ENCODE peak calls at places on chromosomes 3 and 15, in seven cellular contexts. One of them, this sample, is unnamed.

GRCh38 chr3:193148678-193149473 is 92.1 kb upstream of the PLAAT1 start:
- DNase-seq in HCT116: no peak
- DNase-seq in pancreas: no peak
- DNase-seq in suprapubic skin: no peak
- DNase-seq in psoas muscle: no peak
- DNase-seq in right lobe of liver: no peak
- DNase-seq in heart left ventricle: no peak
- DNase-seq in this sample: no peak

GRCh38 chr3:15754047-15754446 is 43.7 kb downstream of the ANKRD28 start:
- DNase-seq in HCT116: no peak
- DNase-seq in pancreas: no peak
- DNase-seq in suprapubic skin: no peak
- DNase-seq in psoas muscle: no peak
- DNase-seq in right lobe of liver: no peak
- DNase-seq in heart left ventricle: no peak
- DNase-seq in this sample: no peak

GRCh38 chr3:36729204-36730056 is 34.9 kb downstream of the DCLK3 start:
- DNase-seq in HCT116: peak; percentile 39
- DNase-seq in pancreas: no peak
- DNase-seq in suprapubic skin: no peak
- DNase-seq in psoas muscle: no peak
- DNase-seq in right lobe of liver: no peak
- DNase-seq in heart left ventricle: no peak
- DNase-seq in this sample: no peak

GRCh38 chr3:62870321-62870720 is 4.9 kb downstream of the CADPS start:
- DNase-seq in HCT116: no peak
- DNase-seq in pancreas: no peak
- DNase-seq in suprapubic skin: no peak
- DNase-seq in psoas muscle: no peak
- DNase-seq in right lobe of liver: no peak
- DNase-seq in heart left ventricle: no peak
- DNase-seq in this sample: no peak

GRCh38 chr15:52772766-52773165 is 17.4 kb downstream of the ONECUT1 start:
- DNase-seq in HCT116: no peak
- DNase-seq in pancreas: no peak
- DNase-seq in suprapubic skin: no peak
- DNase-seq in psoas muscle: no peak
- DNase-seq in right lobe of liver: no peak
- DNase-seq in heart left ventricle: no peak
- DNase-seq in this sample: no peak

GRCh38 chr3:112637700-112638099 is 3.2 kb downstream of the CCDC80 start:
- DNase-seq in HCT116: no peak
- DNase-seq in pancreas: no peak
- DNase-seq in suprapubic skin: no peak
- DNase-seq in psoas muscle: no peak
- DNase-seq in right lobe of liver: no peak
- DNase-seq in heart left ventricle: no peak
- DNase-seq in this sample: no peak

GRCh38 chr3:64684715-64685261 is 3.0 kb downstream of the ADAMTS9 start:
- DNase-seq in HCT116: no peak
- DNase-seq in pancreas: peak; percentile 34
- DNase-seq in suprapubic skin: peak; percentile 81
- DNase-seq in psoas muscle: peak; percentile 70
- DNase-seq in right lobe of liver: peak; percentile 42
- DNase-seq in heart left ventricle: peak; percentile 67
- DNase-seq in this sample: no peak

GRCh38 chr3:187490366-187490765 is 122.2 kb downstream of the RTP4 start:
- DNase-seq in HCT116: no peak
- DNase-seq in pancreas: no peak
- DNase-seq in suprapubic skin: no peak
- DNase-seq in psoas muscle: no peak
- DNase-seq in right lobe of liver: no peak
- DNase-seq in heart left ventricle: no peak
- DNase-seq in this sample: no peak

GRCh38 chr3:38746641-38747040 is 69.4 kb downstream of the SCN10A start:
- DNase-seq in HCT116: no peak
- DNase-seq in pancreas: no peak
- DNase-seq in suprapubic skin: no peak
- DNase-seq in psoas muscle: no peak
- DNase-seq in right lobe of liver: no peak
- DNase-seq in heart left ventricle: no peak
- DNase-seq in this sample: no peak

GRCh38 chr15:57458255-57458850 is 82.0 kb downstream of the CGNL1 start:
- DNase-seq in HCT116: no peak
- DNase-seq in pancreas: no peak
- DNase-seq in suprapubic skin: no peak
- DNase-seq in psoas muscle: no peak
- DNase-seq in right lobe of liver: no peak
- DNase-seq in heart left ventricle: no peak
- DNase-seq in this sample: no peak

GRCh38 chr15:57452090-57452754 is 75.9 kb downstream of the CGNL1 start:
- DNase-seq in HCT116: no peak
- DNase-seq in pancreas: no peak
- DNase-seq in suprapubic skin: no peak
- DNase-seq in psoas muscle: no peak
- DNase-seq in right lobe of liver: no peak
- DNase-seq in heart left ventricle: no peak
- DNase-seq in this sample: no peak

GRCh38 chr15:57456559-57456958 is 80.3 kb downstream of the CGNL1 start:
- DNase-seq in HCT116: no peak
- DNase-seq in pancreas: no peak
- DNase-seq in suprapubic skin: no peak
- DNase-seq in psoas muscle: no peak
- DNase-seq in right lobe of liver: no peak
- DNase-seq in heart left ventricle: no peak
- DNase-seq in this sample: no peak

GRCh38 chr15:57457726-57458125 is 81.4 kb downstream of the CGNL1 start:
- DNase-seq in HCT116: no peak
- DNase-seq in pancreas: no peak
- DNase-seq in suprapubic skin: no peak
- DNase-seq in psoas muscle: no peak
- DNase-seq in right lobe of liver: no peak
- DNase-seq in heart left ventricle: no peak
- DNase-seq in this sample: no peak

DNA sequence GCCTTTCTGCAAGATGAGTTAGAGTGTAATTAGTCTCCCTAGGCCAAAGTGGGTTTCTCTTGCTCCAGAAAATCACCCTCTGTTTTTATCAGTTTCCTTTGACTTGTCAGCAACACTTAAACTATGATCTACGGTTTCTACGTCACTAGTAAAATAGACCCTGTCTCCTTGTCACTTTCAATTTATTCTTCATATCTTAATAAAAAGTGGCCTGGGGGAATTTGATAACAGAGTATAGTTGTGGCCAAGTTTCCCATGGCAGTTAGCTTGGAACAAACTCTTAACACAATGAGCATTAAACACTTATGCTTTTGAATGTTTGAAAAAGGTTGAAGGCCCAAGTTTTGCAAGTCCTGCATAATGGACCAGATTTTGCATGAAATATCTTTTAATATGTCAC is 79.7 kb downstream of the CGNL1 start:
- DNase-seq in HCT116: no peak
- DNase-seq in pancreas: no peak
- DNase-seq in suprapubic skin: no peak
- DNase-seq in psoas muscle: no peak
- DNase-seq in right lobe of liver: no peak
- DNase-seq in heart left ventricle: no peak
- DNase-seq in this sample: no peak
- H3K4me1 ChIP-seq in HCT116: no peaks in the 10 kb centered on the region
- H3K4me1 ChIP-seq in pancreas: peaks cover 12% of the 10 kb centered on the region
- H3K4me1 ChIP-seq in suprapubic skin: no peaks in the 10 kb centered on the region
- H3K4me1 ChIP-seq in psoas muscle: no peaks in the 10 kb centered on the region
- H3K4me1 ChIP-seq in right lobe of liver: no peaks in the 10 kb centered on the region
- H3K4me1 ChIP-seq in heart left ventricle: no peaks in the 10 kb centered on the region
- H3K4me1 ChIP-seq in this sample: no peaks in the 10 kb centered on the region

DNA sequence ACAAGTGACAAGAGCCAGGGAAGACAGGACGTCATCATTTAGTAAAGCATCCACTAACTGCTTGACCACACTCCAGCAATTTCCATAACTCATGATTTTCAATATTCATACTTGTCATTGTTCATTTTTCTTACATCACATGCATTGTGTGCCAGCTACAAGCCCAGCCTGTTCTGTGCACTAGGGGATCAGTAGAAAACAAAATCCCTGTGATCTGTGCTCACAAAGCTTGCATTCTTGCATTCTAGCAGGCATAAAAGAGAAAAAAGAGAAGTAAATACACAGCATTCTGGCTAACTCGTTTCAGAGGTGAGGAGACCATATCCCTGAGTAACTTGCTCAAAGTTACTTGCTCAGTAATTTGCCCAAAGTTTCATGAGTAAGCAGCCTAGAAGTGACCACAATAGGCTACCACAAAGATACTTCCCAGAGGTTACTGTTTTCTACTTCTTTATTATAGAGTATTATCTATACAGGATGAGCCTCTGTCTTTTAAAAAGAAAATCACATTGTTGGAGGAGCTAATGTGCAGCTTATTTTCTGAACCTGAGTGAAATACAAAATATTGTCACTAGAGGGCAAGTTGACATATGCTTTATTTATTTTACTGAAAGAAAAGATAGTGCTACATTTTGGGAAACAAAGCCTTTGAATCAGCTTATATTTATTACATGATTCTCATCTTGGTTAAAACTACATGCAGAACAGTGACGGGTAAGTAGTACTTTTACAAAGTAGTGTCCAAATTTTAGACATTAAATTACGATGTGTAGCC is 701.4 kb upstream of the LMCD1 start:
- DNase-seq in HCT116: no peak
- DNase-seq in pancreas: no peak
- DNase-seq in suprapubic skin: no peak
- DNase-seq in psoas muscle: no peak
- DNase-seq in right lobe of liver: no peak
- DNase-seq in heart left ventricle: no peak
- DNase-seq in this sample: no peak
- TF ChIP-seq CTCF in HCT116: peak; percentile 27
- TF ChIP-seq CTCF in pancreas: no peak
- TF ChIP-seq CTCF in suprapubic skin: no peak
- TF ChIP-seq CTCF in psoas muscle: peak; percentile 10
- TF ChIP-seq CTCF in right lobe of liver: peak; percentile 14
- TF ChIP-seq CTCF in heart left ventricle: no peak
- TF ChIP-seq CTCF in this sample: no peak

GRCh38 chr15:90002428-90002844 is 1.3 kb downstream of the ZNF710 start:
- DNase-seq in HCT116: no peak
- DNase-seq in pancreas: peak; percentile 59
- DNase-seq in suprapubic skin: peak; percentile 79
- DNase-seq in psoas muscle: peak; percentile 57
- DNase-seq in right lobe of liver: peak; percentile 54
- DNase-seq in heart left ventricle: peak; percentile 46
- DNase-seq in this sample: peak; percentile 74

GRCh38 chr15:90000175-90000923 is 775 bp upstream of the ZNF710 start:
- DNase-seq in HCT116: no peak
- DNase-seq in pancreas: peak; percentile 68
- DNase-seq in suprapubic skin: no peak
- DNase-seq in psoas muscle: peak; percentile 70
- DNase-seq in right lobe of liver: no peak
- DNase-seq in heart left ventricle: peak; percentile 29
- DNase-seq in this sample: peak; percentile 65

GRCh38 chr15:90003736-90004135 is 2.6 kb downstream of the ZNF710 start:
- DNase-seq in HCT116: no peak
- DNase-seq in pancreas: no peak
- DNase-seq in suprapubic skin: peak; percentile 69
- DNase-seq in psoas muscle: no peak
- DNase-seq in right lobe of liver: peak; percentile 46
- DNase-seq in heart left ventricle: no peak
- DNase-seq in this sample: no peak

GRCh38 chr15:90001062-90001682 is at the start of gene ZNF710:
- DNase-seq in HCT116: no peak
- DNase-seq in pancreas: peak; percentile 62
- DNase-seq in suprapubic skin: no peak
- DNase-seq in psoas muscle: peak; percentile 72
- DNase-seq in right lobe of liver: no peak
- DNase-seq in heart left ventricle: peak; percentile 64
- DNase-seq in this sample: peak; percentile 72

DNA sequence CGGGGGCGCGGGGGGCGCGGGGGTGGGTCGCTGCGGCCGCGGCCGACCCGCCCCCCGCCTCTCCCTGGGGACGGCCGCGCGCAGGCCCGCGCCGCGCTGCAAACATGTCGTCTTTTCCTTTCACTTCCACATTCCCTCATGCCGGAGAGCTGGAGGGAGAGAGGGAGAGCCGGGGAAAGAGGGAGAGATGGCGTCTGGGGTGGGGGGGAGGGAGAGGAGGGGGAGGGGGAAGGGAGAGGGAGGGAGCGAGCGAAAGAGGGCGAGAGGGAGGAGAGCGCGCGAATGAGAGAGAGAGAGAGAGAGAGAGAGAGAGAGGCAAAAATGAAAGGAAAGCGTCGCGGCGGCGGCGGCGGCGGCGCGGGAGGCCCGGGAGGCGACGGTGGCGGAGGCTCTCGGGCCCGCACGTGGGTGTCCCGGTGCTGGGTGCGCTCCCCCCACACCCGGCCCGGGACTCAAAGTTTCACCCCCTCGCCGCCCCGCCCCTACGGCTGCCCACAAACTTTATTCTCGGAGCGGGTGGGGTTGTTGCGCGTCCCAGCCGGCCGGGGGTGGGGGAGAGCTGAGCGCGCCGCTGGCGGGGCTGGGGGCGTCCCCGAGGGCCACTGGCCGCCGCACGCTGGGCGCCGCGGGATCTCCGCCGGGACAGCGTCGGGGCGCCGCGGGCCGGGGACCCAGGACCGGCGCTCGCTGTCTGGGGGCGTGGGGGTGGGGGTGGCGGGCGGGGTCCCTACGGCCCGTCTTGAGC is 731 bp downstream of the ZNF710 start:
- DNase-seq in HCT116: no peak
- DNase-seq in pancreas: peak; percentile 76
- DNase-seq in suprapubic skin: peak; percentile 80
- DNase-seq in psoas muscle: peak; percentile 81
- DNase-seq in right lobe of liver: peak; percentile 72
- DNase-seq in heart left ventricle: peak; percentile 73
- DNase-seq in this sample: peak; percentile 68
- H3K4me1 ChIP-seq in HCT116: peaks cover 84% of the 10 kb centered on the region
- H3K4me1 ChIP-seq in pancreas: peaks cover 34% of the 10 kb centered on the region
- H3K4me1 ChIP-seq in suprapubic skin: peaks cover 69% of the 10 kb centered on the region
- H3K4me1 ChIP-seq in psoas muscle: peaks cover 49% of the 10 kb centered on the region
- H3K4me1 ChIP-seq in right lobe of liver: peaks cover 22% of the 10 kb centered on the region
- H3K4me1 ChIP-seq in heart left ventricle: peaks cover 13% of the 10 kb centered on the region
- H3K4me1 ChIP-seq in this sample: peaks cover 10% of the 10 kb centered on the region

GRCh38 chr15:51688863-51689262 is 7.6 kb downstream of the SCG3 start:
- DNase-seq in HCT116: no peak
- DNase-seq in pancreas: no peak
- DNase-seq in suprapubic skin: no peak
- DNase-seq in psoas muscle: no peak
- DNase-seq in right lobe of liver: no peak
- DNase-seq in heart left ventricle: no peak
- DNase-seq in this sample: no peak
- TF ChIP-seq CTCF in HCT116: peak; percentile 17
- TF ChIP-seq CTCF in pancreas: no peak
- TF ChIP-seq CTCF in suprapubic skin: no peak
- TF ChIP-seq CTCF in psoas muscle: peak; percentile 16
- TF ChIP-seq CTCF in right lobe of liver: no peak
- TF ChIP-seq CTCF in heart left ventricle: no peak
- TF ChIP-seq CTCF in this sample: peak; percentile 25

This sample was measured in Peyer's patch.